ENCODE peak calls at places on chromosomes 11 and 22, in four cellular contexts. One of them, this sample, is unnamed.

GRCh38 chr22:36855478-36855877 is 5.3 kb upstream of the NCF4 start:
- DNase-seq in GM12865: no peak
- DNase-seq in Calu3: no peak
- DNase-seq in A549: no peak
- DNase-seq in this sample: no peak

GRCh38 chr11:9765320-9766101 is 101.6 kb downstream of the SWAP70 start:
- DNase-seq in Calu3: no peak
- DNase-seq in GM12865: peak
- DNase-seq in A549: no peak
- DNase-seq in this sample: peak

GRCh38 chr11:111944651-111945051 is 7.5 kb downstream of the DIXDC1 start:
- DNase-seq in Calu3: no peak
- DNase-seq in A549: peak
- DNase-seq in GM12865: no peak
- DNase-seq in this sample: peak

GRCh38 chr11:59668188-59668949 is 468 bp downstream of the PATL1 start:
- DNase-seq in GM12865: peak
- DNase-seq in A549: peak
- DNase-seq in Calu3: peak
- DNase-seq in this sample: peak

GRCh38 chr11:129731316-129731715 is 84.3 kb upstream of the TMEM45B start:
- DNase-seq in A549: peak
- DNase-seq in Calu3: no peak
- DNase-seq in GM12865: no peak
- DNase-seq in this sample: no peak

GRCh38 chr11:36454991-36455611 is 55.0 kb downstream of the TRAF6 start:
- DNase-seq in Calu3: no peak
- DNase-seq in A549: no peak
- DNase-seq in GM12865: no peak
- DNase-seq in this sample: no peak

GRCh38 chr11:2582436-2582931 is 117.3 kb downstream of the KCNQ1OT1 start:
- DNase-seq in A549: no peak
- DNase-seq in Calu3: no peak
- DNase-seq in GM12865: no peak
- DNase-seq in this sample: no peak

GRCh38 chr11:34433899-34434298 is 4.8 kb upstream of the CAT start:
- DNase-seq in Calu3: no peak
- DNase-seq in GM12865: no peak
- DNase-seq in A549: no peak
- DNase-seq in this sample: no peak

GRCh38 chr11:9525116-9525515 is 48.4 kb upstream of the WEE1 start:
- DNase-seq in GM12865: no peak
- DNase-seq in A549: no peak
- DNase-seq in Calu3: peak
- DNase-seq in this sample: no peak

GRCh38 chr22:36658900-36659299 is 44.7 kb downstream of the CACNG2 start:
- DNase-seq in GM12865: no peak
- DNase-seq in Calu3: peak
- DNase-seq in A549: no peak
- DNase-seq in this sample: no peak

GRCh38 chr22:50488886-50489285 is 2.2 kb downstream of the MIOX start:
- DNase-seq in GM12865: no peak
- DNase-seq in Calu3: no peak
- DNase-seq in A549: no peak
- DNase-seq in this sample: no peak

GRCh38 chr22:42341779-42342178 is 71.3 kb upstream of the TCF20 start:
- DNase-seq in Calu3: no peak
- DNase-seq in GM12865: no peak
- DNase-seq in A549: no peak
- DNase-seq in this sample: no peak

GRCh38 chr11:61098778-61099177 is 3.5 kb upstream of the CD5 start:
- DNase-seq in A549: no peak
- DNase-seq in GM12865: no peak
- DNase-seq in Calu3: no peak
- DNase-seq in this sample: no peak

GRCh38 chr22:39318507-39319283 is 728 bp downstream of the RPL3 start:
- DNase-seq in GM12865: no peak
- DNase-seq in A549: no peak
- DNase-seq in Calu3: no peak
- DNase-seq in this sample: no peak

GRCh38 chr11:2653930-2654739 is 45.7 kb downstream of the KCNQ1OT1 start:
- DNase-seq in A549: no peak
- DNase-seq in GM12865: no peak
- DNase-seq in Calu3: no peak
- DNase-seq in this sample: no peak

GRCh38 chr11:73359341-73359740 is 16.9 kb upstream of the RELT start:
- DNase-seq in GM12865: no peak
- DNase-seq in A549: no peak
- DNase-seq in Calu3: no peak
- DNase-seq in this sample: no peak

GRCh38 chr11:8636127-8636526 is 42.1 kb upstream of the STK33 start:
- DNase-seq in Calu3: no peak
- DNase-seq in GM12865: no peak
- DNase-seq in A549: no peak
- DNase-seq in this sample: no peak

GRCh38 chr11:69265210-69265609 is 28.7 kb upstream of the MYEOV start:
- DNase-seq in GM12865: no peak
- DNase-seq in Calu3: no peak
- DNase-seq in A549: no peak
- DNase-seq in this sample: no peak

GRCh38 chr11:114072978-114073377 is 13.5 kb downstream of the ZBTB16 start:
- DNase-seq in A549: no peak
- DNase-seq in Calu3: no peak
- DNase-seq in GM12865: no peak
- DNase-seq in this sample: no peak

GRCh38 chr11:33987975-33988580 is 63.5 kb upstream of the CAPRIN1 start:
- DNase-seq in GM12865: peak
- DNase-seq in A549: peak
- DNase-seq in Calu3: peak
- DNase-seq in this sample: peak

GRCh38 chr22:45832180-45832579 is 144.8 kb downstream of the WNT7B start:
- DNase-seq in GM12865: no peak
- DNase-seq in Calu3: no peak
- DNase-seq in A549: no peak
- DNase-seq in this sample: no peak

GRCh38 chr11:120125005-120125404 is 12.9 kb downstream of the TRIM29 start:
- DNase-seq in GM12865: no peak
- DNase-seq in Calu3: no peak
- DNase-seq in A549: peak
- DNase-seq in this sample: peak

GRCh38 chr11:66951927-66952337 is 6.3 kb downstream of the PC start:
- DNase-seq in A549: no peak
- DNase-seq in GM12865: no peak
- DNase-seq in Calu3: no peak
- DNase-seq in this sample: no peak

GRCh38 chr11:86594746-86595145 is 77.7 kb downstream of the ME3 start:
- DNase-seq in A549: no peak
- DNase-seq in Calu3: no peak
- DNase-seq in GM12865: no peak
- DNase-seq in this sample: peak

GRCh38 chr22:29108137-29108536 is 35.3 kb downstream of the KREMEN1 start:
- DNase-seq in Calu3: no peak
- DNase-seq in A549: peak
- DNase-seq in GM12865: no peak
- DNase-seq in this sample: peak

GRCh38 chr11:61616443-61616842 is 35.6 kb upstream of the SYT7 start:
- DNase-seq in Calu3: no peak
- DNase-seq in GM12865: no peak
- DNase-seq in A549: no peak
- DNase-seq in this sample: no peak

GRCh38 chr22:20953342-20953608 is 13.8 kb upstream of the AIFM3 start:
- DNase-seq in Calu3: no peak
- DNase-seq in A549: no peak
- DNase-seq in GM12865: no peak
- DNase-seq in this sample: no peak

GRCh38 chr22:25068701-25069100 is 116.2 kb downstream of the KIAA1671 start:
- DNase-seq in A549: no peak
- DNase-seq in GM12865: no peak
- DNase-seq in Calu3: no peak
- DNase-seq in this sample: no peak

GRCh38 chr11:96309001-96309642 is 33.9 kb downstream of the MAML2 start:
- DNase-seq in GM12865: no peak
- DNase-seq in A549: no peak
- DNase-seq in Calu3: no peak
- DNase-seq in this sample: no peak

GRCh38 chr11:60957188-60957587 is 5.2 kb upstream of the SLC15A3 start:
- DNase-seq in GM12865: no peak
- DNase-seq in Calu3: no peak
- DNase-seq in A549: no peak
- DNase-seq in this sample: peak

GRCh38 chr11:16936643-16937042 is 77.6 kb downstream of the PLEKHA7 start:
- DNase-seq in GM12865: no peak
- DNase-seq in Calu3: no peak
- DNase-seq in A549: no peak
- DNase-seq in this sample: no peak

GRCh38 chr22:30680998-30681770 is 13.5 kb upstream of the OSBP2 start:
- DNase-seq in Calu3: no peak
- DNase-seq in A549: no peak
- DNase-seq in GM12865: no peak
- DNase-seq in this sample: no peak

GRCh38 chr11:115184901-115185300 is 319.3 kb downstream of the CADM1 start:
- DNase-seq in GM12865: no peak
- DNase-seq in Calu3: no peak
- DNase-seq in A549: no peak
- DNase-seq in this sample: no peak

GRCh38 chr11:19553683-19554333 is 158.8 kb upstream of the NAV2 start:
- DNase-seq in A549: peak
- DNase-seq in GM12865: peak
- DNase-seq in Calu3: peak
- DNase-seq in this sample: peak
- TF ChIP-seq CTCF in A549: peak
- TF ChIP-seq CTCF in GM12865: peak
- TF ChIP-seq CTCF in Calu3: peak
- TF ChIP-seq CTCF in this sample: peak

GRCh38 chr11:123561046-123561781 is 93.2 kb downstream of the SCN3B start:
- DNase-seq in Calu3: peak
- DNase-seq in A549: no peak
- DNase-seq in GM12865: no peak
- DNase-seq in this sample: no peak
- TF ChIP-seq CTCF in Calu3: peak
- TF ChIP-seq CTCF in A549: no peak
- TF ChIP-seq CTCF in GM12865: no peak
- TF ChIP-seq CTCF in this sample: peak

GRCh38 chr11:515131-515530 is 8.1 kb upstream of the RNH1 start:
- DNase-seq in A549: no peak
- DNase-seq in GM12865: no peak
- DNase-seq in Calu3: no peak
- DNase-seq in this sample: no peak

GRCh38 chr11:516400-516799 is 9.4 kb upstream of the RNH1 start:
- DNase-seq in A549: no peak
- DNase-seq in Calu3: no peak
- DNase-seq in GM12865: no peak
- DNase-seq in this sample: no peak

GRCh38 chr11:521179-521688 is 14.1 kb downstream of the HRAS start:
- DNase-seq in GM12865: no peak
- DNase-seq in Calu3: no peak
- DNase-seq in A549: no peak
- DNase-seq in this sample: no peak

GRCh38 chr11:518463-519202 is 11.6 kb upstream of the RNH1 start:
- DNase-seq in Calu3: peak
- DNase-seq in GM12865: peak
- DNase-seq in A549: peak
- DNase-seq in this sample: peak

GRCh38 chr11:520428-521178 is 13.6 kb upstream of the RNH1 start:
- DNase-seq in GM12865: no peak
- DNase-seq in A549: no peak
- DNase-seq in Calu3: no peak
- DNase-seq in this sample: no peak
- TF ChIP-seq CTCF in GM12865: no peak
- TF ChIP-seq CTCF in A549: no peak
- TF ChIP-seq CTCF in Calu3: no peak
- TF ChIP-seq CTCF in this sample: peak

GRCh38 chr11:11786771-11787170 is 55.0 kb upstream of the USP47 start:
- DNase-seq in Calu3: peak
- DNase-seq in GM12865: no peak
- DNase-seq in A549: peak
- DNase-seq in this sample: peak
- TF ChIP-seq CTCF in Calu3: peak
- TF ChIP-seq CTCF in GM12865: peak
- TF ChIP-seq CTCF in A549: peak
- TF ChIP-seq CTCF in this sample: peak

GRCh38 chr11:27703453-27703852 is 3.2 kb upstream of the BDNF start:
- DNase-seq in Calu3: no peak
- DNase-seq in A549: peak
- DNase-seq in GM12865: no peak
- DNase-seq in this sample: peak
- TF ChIP-seq CTCF in Calu3: no peak
- TF ChIP-seq CTCF in A549: peak
- TF ChIP-seq CTCF in GM12865: no peak
- TF ChIP-seq CTCF in this sample: peak

GRCh38 chr11:95066721-95067041 is at the start of gene SRSF8:
- DNase-seq in Calu3: no peak
- DNase-seq in GM12865: no peak
- DNase-seq in A549: no peak
- DNase-seq in this sample: no peak

GRCh38 chr11:95067828-95068244 is 1.1 kb downstream of the SRSF8 start:
- DNase-seq in GM12865: no peak
- DNase-seq in Calu3: no peak
- DNase-seq in A549: no peak
- DNase-seq in this sample: no peak

GRCh38 chr11:95068549-95068948 is 1.8 kb downstream of the SRSF8 start:
- DNase-seq in A549: peak
- DNase-seq in GM12865: peak
- DNase-seq in Calu3: peak
- DNase-seq in this sample: peak

GRCh38 chr11:95065336-95065735 is 1.4 kb upstream of the SRSF8 start:
- DNase-seq in A549: no peak
- DNase-seq in Calu3: no peak
- DNase-seq in GM12865: no peak
- DNase-seq in this sample: no peak

DNA sequence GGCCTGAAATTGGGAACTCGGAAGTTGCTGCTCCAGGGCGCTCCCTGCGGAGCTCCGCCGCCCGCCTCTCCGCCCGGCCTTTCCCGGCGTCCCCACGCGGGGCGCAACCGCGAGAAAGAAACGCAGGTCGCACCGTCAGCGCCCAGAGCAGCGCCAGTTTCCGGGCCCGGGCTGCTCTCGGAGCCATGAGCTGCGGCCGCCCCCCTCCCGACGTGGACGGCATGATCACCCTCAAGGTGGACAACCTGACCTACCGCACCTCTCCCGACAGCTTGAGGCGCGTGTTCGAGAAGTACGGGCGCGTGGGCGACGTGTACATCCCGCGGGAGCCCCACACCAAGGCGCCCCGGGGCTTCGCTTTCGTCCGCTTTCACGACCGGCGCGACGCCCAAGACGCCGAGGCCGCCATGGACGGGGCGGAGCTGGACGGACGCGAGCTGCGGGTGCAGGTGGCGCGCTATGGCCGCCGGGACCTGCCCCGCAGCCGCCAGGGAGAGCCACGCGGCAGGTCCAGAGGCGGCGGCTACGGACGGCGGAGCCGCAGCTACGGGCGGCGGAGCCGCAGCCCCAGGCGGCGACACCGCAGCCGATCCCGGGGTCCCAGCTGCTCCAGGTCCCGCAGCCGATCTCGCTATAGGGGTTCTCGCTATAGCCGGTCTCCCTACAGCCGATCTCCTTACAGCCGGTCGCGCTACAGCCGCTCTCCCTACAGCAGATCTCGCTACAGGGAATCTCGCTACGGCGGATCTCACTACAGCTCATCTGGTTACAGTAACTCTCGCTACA is 516 bp downstream of the SRSF8 start:
- DNase-seq in GM12865: peak
- DNase-seq in Calu3: peak
- DNase-seq in A549: peak
- DNase-seq in this sample: peak
- TF ChIP-seq CTCF in GM12865: peak
- TF ChIP-seq CTCF in Calu3: peak
- TF ChIP-seq CTCF in A549: peak
- TF ChIP-seq CTCF in this sample: peak